ENCODE peak calls at places on chromosomes 1 and 21, in eight cellular contexts. E, I, F, S, X, N, K and R are unnamed samples.

GRCh38 chr1:12407050-12407961 is 177.5 kb downstream of the VPS13D start:
- DNase-seq in E (no peak), N (peak), F (peak), X (peak), I (no peak), K (no peak), S (peak), R (peak)

GRCh38 chr1:151196292-151196800 is 2.0 kb upstream of the PIP5K1A start:
- DNase-seq in F (peak), E (peak), I (peak), X (peak), S (peak), N (peak), K (peak), R (peak)

GRCh38 chr1:171357179-171357578 is 43.2 kb downstream of the FMO4 start:
- DNase-seq in S (no peak), X (no peak), F (no peak), I (no peak), K (no peak), E (no peak), N (no peak), R (no peak)

GRCh38 chr1:181726608-181727007 is 243.3 kb downstream of the CACNA1E start:
- DNase-seq in K (no peak), I (no peak), N (no peak), E (no peak), X (no peak), F (no peak), S (no peak), R (no peak)

GRCh38 chr1:42947965-42948732 is 10.5 kb downstream of the SLC2A1 start:
- DNase-seq in S (peak), N (no peak), I (no peak), E (no peak), F (no peak), X (no peak), K (no peak), R (no peak)

GRCh38 chr1:84192681-84193080 is 48.6 kb downstream of the PRKACB start:
- DNase-seq in E (no peak), F (no peak), K (no peak), I (no peak), X (no peak), S (no peak), N (no peak), R (no peak)

GRCh38 chr1:174005032-174005431 is 17.1 kb downstream of the RC3H1 start:
- DNase-seq in I (no peak), N (no peak), X (no peak), K (no peak), E (no peak), F (no peak), S (no peak), R (peak)

GRCh38 chr1:223609961-223610360 is 55.5 kb downstream of the CAPN8 start:
- DNase-seq in N (no peak), X (no peak), E (no peak), S (no peak), K (no peak), I (no peak), F (no peak), R (no peak)

GRCh38 chr1:171545523-171545922 is 60.2 kb downstream of the PRRC2C start:
- DNase-seq in X (no peak), F (no peak), N (no peak), K (no peak), I (no peak), E (no peak), S (no peak), R (no peak)

GRCh38 chr1:188700116-188700515 is 1777.5 kb downstream of the BRINP3 start:
- DNase-seq in K (no peak), F (peak), S (no peak), X (no peak), I (no peak), N (no peak), E (no peak), R (no peak)

GRCh38 chr1:209038735-209039134 is 544.8 kb upstream of the CAMK1G start:
- DNase-seq in F (peak), K (no peak), X (no peak), S (no peak), I (no peak), E (no peak), N (no peak), R (peak)

GRCh38 chr1:201019321-201019977 is 4.1 kb downstream of the KIF21B start:
- DNase-seq in E (no peak), X (no peak), F (peak), N (peak), I (peak), K (peak), S (no peak), R (no peak)
- H3K4me3 ChIP-seq in E (no peak), X (no peak), F (no peak), N (no peak), I (no peak), K (peak), S (no peak), R (no peak)

DNA sequence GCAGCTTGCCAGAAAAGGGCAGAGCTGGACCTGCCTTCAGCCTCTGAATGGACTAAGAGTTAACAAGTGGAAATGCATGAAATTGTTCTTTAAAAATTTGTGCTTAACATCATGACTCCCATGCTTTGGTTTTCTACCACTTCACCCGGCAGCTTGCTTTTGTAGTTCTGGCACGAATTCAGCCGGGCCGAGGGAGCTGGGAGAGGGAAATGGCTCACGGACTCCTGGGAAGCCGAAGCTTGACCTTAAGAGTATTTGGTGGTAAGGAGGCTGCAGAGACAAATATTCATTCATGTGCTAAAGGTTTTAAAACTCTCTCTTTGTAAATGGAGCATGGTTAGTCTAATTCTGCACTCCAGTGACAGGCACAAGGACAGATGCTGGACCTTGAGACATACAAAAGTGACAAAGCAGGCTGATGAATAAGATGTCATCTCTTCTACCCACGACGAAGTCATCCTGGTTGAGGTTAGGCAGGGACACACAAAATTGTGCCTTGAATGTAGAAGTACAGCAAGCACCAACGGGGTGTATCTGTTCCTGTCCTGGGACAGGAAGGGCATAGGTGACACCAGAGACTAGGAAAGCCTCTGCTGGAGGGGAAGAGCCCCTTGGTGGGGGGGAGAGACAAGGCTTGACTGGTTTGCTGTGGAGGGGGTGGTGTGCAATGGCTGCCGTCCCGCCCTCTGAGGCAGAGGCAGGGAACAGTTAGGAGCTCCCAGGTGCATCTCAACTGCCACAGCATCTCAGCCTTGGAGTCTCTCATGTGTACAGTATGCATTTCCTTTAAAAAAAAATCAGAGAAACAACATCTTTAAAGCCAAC is 17.4 kb upstream of the GFI1 start:
- DNase-seq in K (peak), I (no peak), S (no peak), F (no peak), N (no peak), X (no peak), E (no peak), R (no peak)
- H3K4me3 ChIP-seq in K (peak), I (no peak), S (no peak), F (no peak), N (no peak), X (no peak), E (no peak), R (no peak)

GRCh38 chr1:93177991-93178390 is 2.2 kb downstream of the TMED5 start:
- DNase-seq in I (no peak), S (no peak), F (peak), E (no peak), N (no peak), K (no peak), X (no peak), R (no peak)

GRCh38 chr1:93179886-93180722 is at the start of gene TMED5:
- DNase-seq in E (peak), N (peak), K (peak), F (peak), I (peak), S (peak), X (peak), R (peak)

GRCh38 chr1:93180723-93181613 is at the start of gene CCDC18:
- DNase-seq in S (peak), I (no peak), F (peak), K (peak), E (no peak), N (no peak), X (no peak), R (no peak)

GRCh38 chr1:93172778-93173177 is 7.4 kb downstream of the TMED5 start:
- DNase-seq in K (no peak), E (peak), I (no peak), X (no peak), N (no peak), S (no peak), F (no peak), R (no peak)

DNA sequence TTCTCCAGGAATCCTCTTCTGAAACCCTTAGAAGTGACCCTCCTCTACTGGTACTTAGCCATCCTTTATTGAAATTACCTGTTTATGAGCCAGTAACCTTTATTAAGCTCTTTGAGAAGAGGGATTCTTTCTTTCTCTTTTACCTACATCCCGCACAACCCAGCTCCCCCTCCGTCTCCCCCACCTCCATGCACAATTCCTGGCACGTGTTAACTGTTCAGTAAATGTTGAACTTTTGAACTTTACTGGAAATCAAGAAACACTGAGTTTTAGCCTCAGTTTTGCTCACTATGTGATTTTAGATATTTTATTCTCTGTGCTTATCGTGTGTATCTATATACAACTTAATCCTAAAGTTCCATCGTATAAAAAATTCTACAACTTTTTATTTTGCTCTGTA is 1.8 kb downstream of the TMED5 start:
- DNase-seq in F (no peak), I (no peak), K (peak), S (no peak), X (no peak), E (no peak), N (no peak), R (no peak)
- H3K4me3 ChIP-seq in F (peak), I (peak), K (peak), S (peak), X (peak), E (peak), N (peak), R (peak)

GRCh38 chr1:117051224-117052064 is 8.7 kb upstream of the TTF2 start:
- DNase-seq in K (no peak), I (no peak), F (peak), N (peak), E (no peak), X (no peak), S (no peak), R (no peak)
- H3K4me3 ChIP-seq in K (no peak), I (peak), F (peak), N (no peak), E (no peak), X (no peak), S (no peak), R (no peak)

GRCh38 chr1:21899267-21899810 is 37.8 kb downstream of the HSPG2 start:
- DNase-seq in E (no peak), X (no peak), F (no peak), I (no peak), K (no peak), N (no peak), S (no peak), R (no peak)
- H3K4me3 ChIP-seq in E (no peak), X (no peak), F (no peak), I (no peak), K (no peak), N (no peak), S (no peak), R (no peak)

GRCh38 chr1:113133759-113134158 is 60.8 kb downstream of the LRIG2 start:
- DNase-seq in K (no peak), F (no peak), E (no peak), I (no peak), N (no peak), S (no peak), X (no peak), R (no peak)
- H3K4me3 ChIP-seq in K (no peak), F (no peak), E (no peak), I (no peak), N (no peak), S (no peak), X (no peak), R (no peak)

DNA sequence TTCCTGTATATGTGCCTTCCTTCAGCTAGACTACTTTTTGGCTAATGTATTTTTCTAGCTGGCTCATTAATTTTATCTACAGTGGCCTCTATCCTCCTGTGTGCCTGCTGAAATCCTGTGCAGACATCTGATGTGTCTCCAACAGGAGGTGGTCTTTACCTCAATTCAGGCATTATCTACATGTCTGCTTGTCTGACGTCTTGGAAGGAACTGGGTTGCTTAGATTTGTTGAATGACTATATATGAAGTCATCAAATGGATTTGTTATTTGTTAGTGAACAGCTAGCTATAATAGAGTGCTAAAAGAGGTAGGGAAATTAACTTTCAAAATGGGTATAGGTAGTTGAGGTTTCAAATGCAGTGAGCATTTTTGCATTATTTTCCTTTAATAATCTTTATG is 6.7 kb downstream of the RPL5 start:
- DNase-seq in I (no peak), N (no peak), K (no peak), S (no peak), E (no peak), F (no peak), X (no peak), R (no peak)
- H3K4me3 ChIP-seq in I (no peak), N (no peak), K (no peak), S (no peak), E (no peak), F (no peak), X (no peak), R (no peak)

GRCh38 chr1:33182896-33183295 is 1.1 kb upstream of the TRIM62 start:
- DNase-seq in X (no peak), F (no peak), K (no peak), I (no peak), S (no peak), E (no peak), N (no peak), R (no peak)
- H3K4me3 ChIP-seq in X (no peak), F (no peak), K (no peak), I (no peak), S (peak), E (no peak), N (no peak), R (no peak)

GRCh38 chr1:24540051-24540905 is 15.6 kb upstream of the NCMAP start:
- DNase-seq in N (no peak), F (no peak), X (no peak), S (no peak), E (no peak), I (no peak), K (no peak), R (no peak)

GRCh38 chr1:24535778-24536177 is 20.1 kb upstream of the NCMAP start:
- DNase-seq in S (no peak), I (no peak), K (no peak), E (no peak), N (no peak), X (no peak), F (no peak), R (no peak)

GRCh38 chr1:24536391-24536840 is 19.5 kb upstream of the NCMAP start:
- DNase-seq in N (peak), X (no peak), F (no peak), K (peak), I (peak), S (no peak), E (peak), R (peak)

GRCh38 chr1:24535021-24535424 is 20.9 kb upstream of the NCMAP start:
- DNase-seq in K (peak), S (peak), N (no peak), F (no peak), I (no peak), X (no peak), E (no peak), R (no peak)
- H3K4me3 ChIP-seq in K (peak), S (peak), N (no peak), F (no peak), I (no peak), X (no peak), E (no peak), R (no peak)

GRCh38 chr21:35399706-35400105 is 350.6 kb upstream of the RUNX1 start:
- DNase-seq in F (no peak), N (no peak), K (no peak), I (no peak), E (no peak), S (no peak), X (no peak), R (no peak)
- H3K4me3 ChIP-seq in F (no peak), N (no peak), K (no peak), I (no peak), E (no peak), S (no peak), X (no peak), R (no peak)